ENCODE peak calls at places on chromosome 21, in nine cellular contexts. E is right lobe of liver, J is ovary, R is aorta, Q is small intestine, T is mesenchymal stem cell, K is upper lobe of right lung, M is right cardiac atrium, B is GM12878. D is an unnamed sample.

GRCh38 chr21:35217504-35218060 is 168.5 kb upstream of the RUNX1 start:
- DNase-seq in E (no peak), J (no peak), R (no peak), Q (no peak), T (peak; percentile 65), K (no peak), M (no peak), B (no peak), D (peak; percentile 98)

GRCh38 chr21:24870633-24871032 is 736.6 kb downstream of the MRPL39 start:
- DNase-seq in E (no peak), J (no peak), R (no peak), Q (no peak), T (no peak), K (no peak), M (no peak), B (no peak), D (no peak)

GRCh38 chr21:27269646-27270045 is 302.8 kb upstream of the ADAMTS5 start:
- DNase-seq in E (no peak), J (no peak), R (no peak), Q (no peak), T (peak; percentile 97), K (no peak), M (no peak), B (no peak), D (no peak)

GRCh38 chr21:43343992-43344886 is 82.7 kb downstream of the SIK1 start:
- DNase-seq in E (no peak), J (no peak), R (no peak), Q (no peak), T (no peak), K (peak; percentile 87), M (peak; percentile 10), B (no peak), D (no peak)

GRCh38 chr21:34367320-34367935 is 3.6 kb downstream of the KCNE2 start:
- DNase-seq in E (no peak), J (no peak), R (no peak), Q (peak; percentile 62), T (peak; percentile 78), K (no peak), M (no peak), B (no peak), D (no peak)

GRCh38 chr21:43331962-43332458 is 94.9 kb downstream of the SIK1 start:
- DNase-seq in E (no peak), J (peak; percentile 84), R (no peak), Q (no peak), T (peak; percentile 98), K (no peak), M (peak; percentile 64), B (no peak), D (no peak)

GRCh38 chr21:26444646-26445045 is 128.4 kb downstream of the CYYR1 start:
- DNase-seq in E (no peak), J (no peak), R (no peak), Q (no peak), T (no peak), K (no peak), M (no peak), B (no peak), D (no peak)

GRCh38 chr21:23541571-23541970 is 2065.7 kb downstream of the MRPL39 start:
- DNase-seq in E (no peak), J (no peak), R (no peak), Q (no peak), T (no peak), K (no peak), M (no peak), B (no peak), D (no peak)

GRCh38 chr21:34693192-34693810 is 24.5 kb downstream of the CLIC6 start:
- DNase-seq in E (no peak), J (no peak), R (no peak), Q (peak; percentile 68), T (peak; percentile 68), K (no peak), M (no peak), B (no peak), D (no peak)

GRCh38 chr21:26079376-26079775 is 91.2 kb downstream of the APP start:
- DNase-seq in E (no peak), J (no peak), R (no peak), Q (no peak), T (no peak), K (no peak), M (no peak), B (no peak), D (no peak)

GRCh38 chr21:15445327-15445726 is 284.5 kb upstream of the USP25 start:
- DNase-seq in E (no peak), J (no peak), R (no peak), Q (no peak), T (no peak), K (no peak), M (no peak), B (peak; percentile 19), D (no peak)

GRCh38 chr21:27362249-27362648 is 395.4 kb upstream of the ADAMTS5 start:
- DNase-seq in E (no peak), J (no peak), R (no peak), Q (no peak), T (no peak), K (no peak), M (no peak), B (no peak), D (no peak)

GRCh38 chr21:43917515-43918384 is 52.7 kb downstream of the AGPAT3 start:
- DNase-seq in E (peak; percentile 17), J (no peak), R (peak; percentile 41), Q (peak; percentile 47), T (no peak), K (peak; percentile 37), M (no peak), B (peak; percentile 25), D (no peak)

GRCh38 chr21:19874521-19874920 is 1123.7 kb upstream of the NCAM2 start:
- DNase-seq in E (no peak), J (no peak), R (no peak), Q (no peak), T (no peak), K (no peak), M (no peak), B (no peak), D (no peak)

GRCh38 chr21:32349333-32349944 is 43.4 kb downstream of the URB1 start:
- DNase-seq in E (no peak), J (no peak), R (no peak), Q (no peak), T (no peak), K (no peak), M (no peak), B (no peak), D (no peak)
- H3K27ac ChIP-seq in E (no peak overlapping the region), J (no peak overlapping the region), R (no peak overlapping the region), Q (no peak overlapping the region), T (no peak overlapping the region), K (no peak overlapping the region), M (no peak overlapping the region), B (no peak overlapping the region), D (no peak overlapping the region)

GRCh38 chr21:36464590-36464989 is 15.3 kb downstream of the CLDN14 start:
- DNase-seq in E (no peak), J (no peak), R (no peak), Q (no peak), T (no peak), K (no peak), M (no peak), B (no peak), D (no peak)
- H3K4me1 ChIP-seq in E (no peaks in the 10 kb centered on the region), J (no peaks in the 10 kb centered on the region), R (no peaks in the 10 kb centered on the region), Q (no peaks in the 10 kb centered on the region), T (peaks cover 34% of the 10 kb centered on the region), K (no peaks in the 10 kb centered on the region), M (no peaks in the 10 kb centered on the region), B (no peaks in the 10 kb centered on the region), D (no peaks in the 10 kb centered on the region)

DNA sequence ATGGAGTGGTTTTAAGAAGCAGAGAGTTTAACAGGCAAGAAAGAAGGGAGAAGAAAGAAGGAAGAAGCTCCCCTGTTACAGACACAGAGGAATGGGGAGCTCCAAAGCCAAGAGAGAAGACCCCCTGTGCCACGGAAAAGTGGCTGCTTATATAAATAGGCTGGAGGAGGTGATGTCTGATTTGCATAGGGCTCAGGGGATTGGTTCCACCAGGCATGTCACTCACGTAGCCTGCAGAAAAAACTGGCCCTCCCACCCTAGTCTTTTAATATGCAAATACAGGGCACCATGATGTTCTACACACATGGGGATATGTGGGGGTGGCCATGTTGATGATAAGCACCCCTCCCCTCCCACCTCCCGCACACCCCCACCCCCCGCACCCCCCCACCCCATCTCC is 99.6 kb downstream of the ETS2 start:
- DNase-seq in E (no peak), J (no peak), R (no peak), Q (no peak), T (no peak), K (no peak), M (no peak), B (no peak), D (no peak)
- H3K27ac ChIP-seq in E (peak overlapping the region; percentile 98), J (no peak overlapping the region), R (no peak overlapping the region), Q (no peak overlapping the region), T (no peak overlapping the region), K (no peak overlapping the region), M (no peak overlapping the region), B (no peak overlapping the region), D (peak overlapping the region; percentile 96)

GRCh38 chr21:44927587-44928461 is 7.1 kb upstream of the ITGB2 start:
- DNase-seq in E (no peak), J (no peak), R (peak; percentile 79), Q (no peak), T (peak; percentile 76), K (peak; percentile 81), M (peak; percentile 7), B (peak; percentile 87), D (peak; percentile 94)
- H3K4me1 ChIP-seq in E (peaks cover 6% of the 10 kb centered on the region), J (no peaks in the 10 kb centered on the region), R (no peaks in the 10 kb centered on the region), Q (peaks cover 2% of the 10 kb centered on the region), T (peaks cover 53% of the 10 kb centered on the region), K (peaks cover 60% of the 10 kb centered on the region), M (no peaks in the 10 kb centered on the region), B (peaks cover 43% of the 10 kb centered on the region), D (peaks cover 46% of the 10 kb centered on the region)

GRCh38 chr21:41928621-41929220 is 25.1 kb downstream of the C2CD2 start:
- DNase-seq in E (no peak), J (no peak), R (no peak), Q (no peak), T (peak; percentile 58), K (no peak), M (no peak), B (peak; percentile 85), D (no peak)
- H3K27ac ChIP-seq in E (no peak overlapping the region), J (no peak overlapping the region), R (no peak overlapping the region), Q (peak overlapping the region; percentile 32), T (no peak overlapping the region), K (peak overlapping the region; percentile 20), M (peak overlapping the region; percentile 19), B (peak overlapping the region; percentile 99), D (peak overlapping the region; percentile 94)

GRCh38 chr21:17782051-17782450 is 37.1 kb downstream of the C21orf91 start:
- DNase-seq in E (no peak), J (no peak), R (no peak), Q (no peak), T (no peak), K (no peak), M (no peak), B (no peak), D (no peak)
- H3K4me1 ChIP-seq in E (no peaks in the 10 kb centered on the region), J (no peaks in the 10 kb centered on the region), R (no peaks in the 10 kb centered on the region), Q (no peaks in the 10 kb centered on the region), T (no peaks in the 10 kb centered on the region), K (peaks cover 9% of the 10 kb centered on the region), M (no peaks in the 10 kb centered on the region), B (peaks cover 64% of the 10 kb centered on the region), D (no peaks in the 10 kb centered on the region)

DNA sequence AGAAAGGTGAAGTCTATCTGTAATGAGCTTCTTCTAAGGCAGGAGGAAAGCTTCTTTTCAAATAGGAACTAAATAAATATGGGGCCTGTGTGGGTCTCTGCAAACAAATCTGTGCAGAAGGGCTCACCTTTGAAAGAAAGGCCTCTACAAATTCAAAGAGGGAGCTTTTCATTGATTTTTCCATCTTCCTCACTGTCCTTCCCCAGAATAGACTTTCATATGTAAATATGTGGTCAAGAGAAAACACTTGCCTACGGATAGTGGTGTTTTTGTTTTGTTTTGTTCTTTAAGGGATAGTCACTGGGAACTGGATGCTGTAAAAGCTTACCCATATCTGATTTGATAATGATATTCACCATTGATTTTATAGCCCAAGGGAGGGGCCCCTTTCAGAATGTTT is 223.4 kb downstream of the DSCAM start:
- DNase-seq in E (no peak), J (no peak), R (no peak), Q (no peak), T (no peak), K (no peak), M (no peak), B (no peak), D (no peak)
- H3K27ac ChIP-seq in E (no peak overlapping the region), J (no peak overlapping the region), R (no peak overlapping the region), Q (no peak overlapping the region), T (no peak overlapping the region), K (no peak overlapping the region), M (no peak overlapping the region), B (no peak overlapping the region), D (no peak overlapping the region)

D was measured in RWPE2.